ENCODE peak calls at places on chromosomes 7 and 10, in five cellular contexts. N is fibroblast of the conjunctiva; J is activated CD4-positive, alpha-beta T cell treated with anti-CD3 and anti-CD28 coated beads, Interleukin-2, amount 50 U/mL, for 1 hour; I is A172; F is substantia nigra. L is an unnamed sample.

GRCh38 chr10:36612436-36612835 is 513.0 kb upstream of the ANKRD30A start:
- DNase-seq in F (no peak), N (no peak), J (no peak), I (no peak), L (no peak)

GRCh38 chr7:1694981-1695511 is 25.0 kb downstream of the ELFN1 start:
- DNase-seq in F (no peak), J (no peak), N (no peak), I (no peak), L (no peak)

GRCh38 chr10:8513155-8514147 is 459.0 kb downstream of the GATA3 start:
- DNase-seq in I (no peak), F (no peak), N (no peak), J (no peak), L (no peak)

GRCh38 chr7:76259124-76260086 is 43.1 kb upstream of the HSPB1 start:
- DNase-seq in I (no peak), F (no peak), N (no peak), J (no peak), L (no peak)

GRCh38 chr7:33698006-33698405 is 207.3 kb upstream of the BMPER start:
- DNase-seq in I (peak), F (no peak), N (no peak), J (no peak), L (no peak)

GRCh38 chr7:85685901-85686300 is 499.0 kb upstream of the SEMA3D start:
- DNase-seq in I (no peak), J (no peak), N (peak), F (no peak), L (no peak)

GRCh38 chr7:100884741-100885439 is 4.6 kb downstream of the UFSP1 start:
- DNase-seq in I (no peak), F (no peak), N (no peak), J (no peak), L (no peak)

GRCh38 chr10:106535304-106535964 is 629.1 kb downstream of the SORCS1 start:
- DNase-seq in I (no peak), N (no peak), J (no peak), F (no peak), L (no peak)

GRCh38 chr10:100024741-100025140 is 15.0 kb upstream of the DNMBP start:
- DNase-seq in F (no peak), J (no peak), N (no peak), I (no peak), L (no peak)

GRCh38 chr7:73742338-73742752 is 3.7 kb upstream of the ABHD11 start:
- DNase-seq in N (no peak), F (no peak), I (no peak), J (no peak), L (no peak)

L was measured in myocyte.